ENCODE peak calls at places on chromosomes 11 and 22, in seven cellular contexts. D is A549, Z is GM12865, J is sigmoid colon, O is endothelial cell, E is fibroblast of pulmonary artery, N is fibroblast of the aortic adventitia. A is an unnamed sample.

GRCh38 chr22:42270512-42271190 is at the start of gene TCF20:
- DNase-seq in D (peak; percentile 74), Z (peak; percentile 87), J (peak; percentile 86), O (peak; percentile 75), E (peak; percentile 72), N (peak; percentile 62), A (peak; percentile 72)

GRCh38 chr22:25085930-25086901 is 113.4 kb upstream of the CRYBB3 start:
- DNase-seq in D (no peak), Z (peak; percentile 59), J (no peak), O (peak; percentile 62), E (peak; percentile 45), N (peak; percentile 18), A (no peak)

GRCh38 chr11:7528514-7529049 is 14.8 kb downstream of the PPFIBP2 start:
- DNase-seq in D (no peak), Z (no peak), J (no peak), O (no peak), E (no peak), N (no peak), A (no peak)

GRCh38 chr11:79520086-79520485 is 79.3 kb upstream of the TENM4 start:
- DNase-seq in D (no peak), Z (no peak), J (no peak), O (no peak), E (no peak), N (no peak), A (no peak)

GRCh38 chr11:35089724-35090505 is 49.1 kb upstream of the CD44 start:
- DNase-seq in D (no peak), Z (peak; percentile 72), J (no peak), O (no peak), E (no peak), N (no peak), A (no peak)

GRCh38 chr11:133833101-133833898 is 12.0 kb downstream of the SPATA19 start:
- DNase-seq in D (no peak), Z (no peak), J (no peak), O (no peak), E (no peak), N (no peak), A (no peak)

GRCh38 chr11:128206476-128206875 is 380.9 kb downstream of the ETS1 start:
- DNase-seq in D (no peak), Z (no peak), J (no peak), O (no peak), E (no peak), N (no peak), A (no peak)

GRCh38 chr11:128506384-128506783 is 81.0 kb downstream of the ETS1 start:
- DNase-seq in D (no peak), Z (no peak), J (no peak), O (no peak), E (no peak), N (no peak), A (no peak)

GRCh38 chr11:2171531-2171930 is at the start of gene TH:
- DNase-seq in D (no peak), Z (no peak), J (no peak), O (no peak), E (no peak), N (no peak), A (no peak)

GRCh38 chr11:2173761-2174160 is 2.1 kb upstream of the TH start:
- DNase-seq in D (no peak), Z (no peak), J (no peak), O (no peak), E (no peak), N (no peak), A (no peak)

GRCh38 chr11:2174361-2174760 is 2.7 kb upstream of the TH start:
- DNase-seq in D (no peak), Z (no peak), J (no peak), O (no peak), E (no peak), N (no peak), A (no peak)

GRCh38 chr11:2172676-2173075 is 1.1 kb upstream of the TH start:
- DNase-seq in D (no peak), Z (no peak), J (no peak), O (no peak), E (no peak), N (no peak), A (no peak)

DNA sequence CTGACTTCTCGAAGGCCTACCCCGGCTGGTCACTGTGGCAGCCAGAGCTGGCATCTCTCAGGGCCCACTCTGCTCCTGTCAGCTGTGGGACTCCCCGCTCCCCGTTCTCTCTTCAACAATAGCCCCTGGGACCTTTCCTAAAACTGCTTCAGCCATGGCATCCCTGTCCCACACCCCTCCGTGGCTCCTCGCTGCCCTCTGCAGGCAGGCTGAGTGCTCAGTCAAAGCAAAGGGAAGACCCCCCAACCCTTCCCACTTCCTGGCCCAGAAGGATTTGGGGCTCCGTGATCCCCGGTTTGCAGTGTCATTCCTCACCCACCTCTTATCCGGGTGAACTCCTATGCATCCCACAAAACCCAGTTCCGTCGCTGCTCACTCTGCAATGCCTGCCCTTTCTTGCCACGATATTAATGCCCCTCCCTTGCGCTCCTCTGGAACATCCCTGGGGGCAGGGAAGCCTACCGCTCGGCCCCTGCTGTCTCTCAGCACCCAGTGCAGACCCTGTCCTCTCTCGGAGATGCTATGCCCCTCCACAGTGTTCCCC is 1.6 kb upstream of the TH start:
- DNase-seq in D (no peak), Z (no peak), J (no peak), O (peak; percentile 64), E (no peak), N (no peak), A (no peak)
- TF ChIP-seq CTCF in D (peak; percentile 37), Z (peak; percentile 16), J (no peak), O (peak; percentile 37), E (peak; percentile 47), N (peak; percentile 23), A (no peak)

DNA sequence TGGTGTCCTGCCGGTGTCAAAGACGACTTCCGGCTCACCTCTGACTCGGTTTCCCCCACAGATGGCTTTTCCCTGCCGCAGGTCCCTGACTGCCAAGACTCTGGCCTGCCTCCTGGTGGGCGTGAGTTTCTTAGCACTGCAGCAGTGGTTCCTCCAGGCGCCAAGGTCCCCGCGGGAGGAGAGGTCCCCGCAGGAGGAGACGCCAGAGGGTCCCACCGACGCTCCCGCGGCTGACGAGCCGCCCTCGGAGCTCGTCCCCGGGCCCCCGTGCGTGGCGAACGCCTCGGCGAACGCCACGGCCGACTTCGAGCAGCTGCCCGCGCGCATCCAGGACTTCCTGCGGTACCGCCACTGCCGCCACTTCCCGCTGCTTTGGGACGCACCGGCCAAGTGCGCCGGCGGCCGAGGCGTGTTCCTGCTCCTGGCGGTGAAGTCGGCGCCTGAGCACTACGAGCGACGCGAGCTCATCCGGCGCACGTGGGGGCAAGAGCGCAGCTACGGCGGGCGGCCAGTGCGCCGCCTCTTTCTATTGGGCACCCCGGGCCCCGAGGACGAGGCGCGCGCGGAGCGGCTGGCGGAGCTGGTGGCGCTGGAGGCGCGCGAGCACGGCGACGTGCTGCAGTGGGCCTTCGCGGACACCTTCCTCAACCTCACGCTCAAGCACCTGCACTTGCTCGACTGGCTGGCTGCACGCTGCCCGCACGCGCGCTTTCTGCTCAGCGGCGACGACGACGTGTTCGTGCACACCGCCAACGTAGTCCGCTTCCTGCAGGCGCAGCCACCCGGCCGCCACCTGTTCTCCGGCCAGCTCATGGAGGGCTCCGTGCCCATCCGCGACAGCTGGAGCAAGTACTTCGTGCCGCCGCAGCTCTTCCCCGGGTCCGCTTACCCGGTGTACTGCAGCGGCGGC is 5.5 kb downstream of the B3GNT6 start:
- DNase-seq in D (no peak), Z (no peak), J (peak; percentile 54), O (peak; percentile 56), E (peak; percentile 51), N (peak; percentile 37), A (no peak)
- TF ChIP-seq CTCF in D (peak; percentile 31), Z (peak; percentile 39), J (no peak), O (peak; percentile 58), E (peak; percentile 63), N (peak; percentile 65), A (peak; percentile 39)

GRCh38 chr22:22935546-22936157 is 48.0 kb downstream of the IGLL5 start:
- DNase-seq in D (no peak), Z (peak; percentile 99), J (no peak), O (no peak), E (no peak), N (no peak), A (no peak)
- TF ChIP-seq CTCF in D (no peak), Z (peak; percentile 73), J (no peak), O (no peak), E (no peak), N (no peak), A (no peak)

GRCh38 chr11:103744496-103745153 is 291.8 kb upstream of the DDI1 start:
- DNase-seq in D (no peak), Z (peak; percentile 9), J (no peak), O (no peak), E (no peak), N (no peak), A (no peak)
- TF ChIP-seq CTCF in D (no peak), Z (no peak), J (no peak), O (no peak), E (no peak), N (no peak), A (no peak)

GRCh38 chr11:299951-300735 is 817 bp upstream of the IFITM5 start:
- DNase-seq in D (no peak), Z (no peak), J (peak; percentile 65), O (no peak), E (no peak), N (peak; percentile 68), A (no peak)
- TF ChIP-seq CTCF in D (no peak), Z (no peak), J (no peak), O (no peak), E (peak; percentile 20), N (peak; percentile 28), A (no peak)

DNA sequence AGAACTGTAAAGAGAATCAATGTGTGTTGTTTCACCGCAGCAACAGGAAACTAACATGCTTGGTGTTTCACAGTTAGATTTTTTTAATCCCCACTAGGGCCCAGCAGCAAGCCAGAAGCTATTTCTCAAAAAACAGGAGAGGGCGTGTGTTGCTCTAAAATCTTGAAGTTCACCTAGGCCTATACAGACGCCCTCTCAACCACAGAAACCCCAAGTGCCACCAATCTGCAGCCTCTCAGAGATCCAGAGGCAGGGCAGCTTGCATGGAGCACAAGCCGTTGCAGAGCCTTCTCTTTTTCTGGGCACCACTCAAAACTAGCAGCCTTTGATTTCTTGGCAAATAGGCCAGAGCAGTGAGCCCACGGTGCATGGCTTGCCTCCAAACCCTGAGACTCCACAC is 1423.2 kb downstream of the TBC1D22A start:
- DNase-seq in D (no peak), Z (no peak), J (no peak), O (no peak), E (no peak), N (no peak), A (no peak)
- TF ChIP-seq CTCF in D (no peak), Z (no peak), J (no peak), O (no peak), E (no peak), N (no peak), A (no peak)

A was measured in mesothelial cell of epicardium.